ENCODE peak calls at places on chromosomes 1 and 21, in seven cellular contexts. T is CD8-positive, alpha-beta T cell; F is transverse colon; V is AG08396; J is tibial nerve; Z is NCI-H146; M is stimulated activated CD4-positive, alpha-beta T cell treated with anti-CD3 and anti-CD28 coated beads, Interleukin-4, amount 100 ng/mL, for 1 hour. W is an unnamed sample.
A peak's percentile ranks its signal among the peaks of the same experiment; 100 is the strongest.

GRCh38 chr1:26126321-26127084 is 14.9 kb downstream of the PDIK1L start:
- DNase-seq in M (peak; percentile 21), T (peak; percentile 18), J (no peak), V (no peak), F (peak; percentile 56), Z (no peak), W (no peak)

GRCh38 chr1:50421768-50422674 is 1.2 kb downstream of the DMRTA2 start:
- DNase-seq in M (no peak), F (no peak), Z (no peak), V (peak; percentile 28), T (no peak), J (no peak), W (no peak)

GRCh38 chr21:14057313-14057712 is 153.4 kb downstream of the LIPI start:
- DNase-seq in F (no peak), T (no peak), J (no peak), M (no peak), V (no peak), Z (no peak), W (no peak)

GRCh38 chr1:109425902-109426277 is 358 bp downstream of the PSMA5 start:
- DNase-seq in J (no peak), V (peak; percentile 40), F (peak; percentile 62), Z (peak; percentile 72), M (no peak), T (no peak), W (peak; percentile 16)

GRCh38 chr1:1846386-1846918 is 44.4 kb downstream of the GNB1 start:
- DNase-seq in J (no peak), F (no peak), V (no peak), M (no peak), T (no peak), Z (no peak), W (no peak)

GRCh38 chr21:35562876-35563275 is 497.4 kb downstream of the SETD4 start:
- DNase-seq in F (no peak), J (no peak), Z (no peak), T (no peak), M (no peak), V (no peak), W (no peak)

GRCh38 chr1:10510520-10511493 is 36.1 kb downstream of the PEX14 start:
- DNase-seq in Z (no peak), M (peak; percentile 67), V (peak; percentile 73), T (peak; percentile 70), F (peak; percentile 44), J (no peak), W (peak; percentile 70)

GRCh38 chr1:181128592-181129497 is 40.3 kb downstream of the IER5 start:
- DNase-seq in Z (peak; percentile 70), T (no peak), J (no peak), V (no peak), M (no peak), F (peak; percentile 58), W (no peak)

GRCh38 chr1:241007668-241008067 is 349.3 kb downstream of the RGS7 start:
- DNase-seq in M (no peak), T (no peak), Z (no peak), F (peak; percentile 28), V (no peak), J (no peak), W (no peak)

GRCh38 chr1:36464605-36465393 is 615 bp upstream of the MRPS15 start:
- DNase-seq in J (no peak), F (no peak), T (no peak), M (no peak), V (peak; percentile 31), Z (peak; percentile 87), W (no peak)

GRCh38 chr1:3531928-3532327 is 77.5 kb downstream of the ARHGEF16 start:
- DNase-seq in V (no peak), F (no peak), M (no peak), T (no peak), J (no peak), Z (no peak), W (no peak)

GRCh38 chr1:242467556-242468145 is 56.8 kb downstream of the PLD5 start:
- DNase-seq in T (no peak), M (peak; percentile 5), J (no peak), V (peak; percentile 28), F (peak; percentile 41), Z (peak; percentile 76), W (no peak)

GRCh38 chr1:48725331-48725730 is 51.4 kb downstream of the BEND5 start:
- DNase-seq in M (no peak), F (no peak), Z (no peak), J (no peak), V (no peak), T (no peak), W (no peak)

GRCh38 chr1:173126421-173126820 is 75.7 kb upstream of the TNFSF18 start:
- DNase-seq in V (no peak), J (no peak), M (no peak), T (no peak), Z (no peak), F (no peak), W (no peak)

GRCh38 chr1:200401263-200401662 is 8.6 kb downstream of the ZNF281 start:
- DNase-seq in M (no peak), Z (no peak), F (no peak), J (no peak), T (no peak), V (no peak), W (no peak)

GRCh38 chr1:3907031-3907534 is 7.0 kb upstream of the C1orf174 start:
- DNase-seq in J (no peak), M (peak; percentile 29), Z (no peak), T (no peak), F (no peak), V (no peak), W (no peak)

GRCh38 chr1:170231669-170232068 is 85.9 kb downstream of the NTMT2 start:
- DNase-seq in V (no peak), Z (no peak), M (no peak), J (no peak), F (no peak), T (no peak), W (no peak)

GRCh38 chr1:92362970-92363369 is 64.1 kb downstream of the RPAP2 start:
- DNase-seq in J (no peak), Z (no peak), M (no peak), V (no peak), T (no peak), F (no peak), W (no peak)

GRCh38 chr1:4171480-4172450 is 271.7 kb upstream of the C1orf174 start:
- DNase-seq in T (no peak), Z (no peak), V (peak; percentile 2), J (no peak), M (no peak), F (no peak), W (no peak)

GRCh38 chr1:10802948-10803715 is 6.7 kb upstream of the CASZ1 start:
- DNase-seq in T (no peak), M (no peak), Z (no peak), J (no peak), F (no peak), V (no peak), W (no peak)

GRCh38 chr1:109639841-109640184 is 16.1 kb upstream of the GSTM4 start:
- DNase-seq in Z (no peak), F (peak; percentile 7), V (no peak), M (no peak), T (no peak), J (no peak), W (no peak)

GRCh38 chr1:180309338-180309737 is 79.3 kb downstream of the LHX4 start:
- DNase-seq in J (no peak), M (no peak), Z (no peak), V (peak; percentile 23), F (no peak), T (no peak), W (peak; percentile 74)

GRCh38 chr1:152111515-152111968 is 3.7 kb downstream of the TCHH start:
- DNase-seq in J (no peak), T (no peak), V (no peak), F (no peak), Z (peak; percentile 47), M (peak; percentile 11), W (no peak)

GRCh38 chr1:156368889-156369684 is at the start of gene RHBG:
- DNase-seq in V (no peak), J (no peak), F (peak; percentile 71), T (no peak), Z (peak; percentile 77), M (peak; percentile 24), W (no peak)

GRCh38 chr1:218850367-218850766 is 323.3 kb upstream of the LYPLAL1 start:
- DNase-seq in F (no peak), T (no peak), V (peak; percentile 42), Z (no peak), M (no peak), J (no peak), W (no peak)

GRCh38 chr1:111471012-111471411 is 2.8 kb upstream of the C1orf162 start:
- DNase-seq in F (peak; percentile 57), V (no peak), J (no peak), M (peak; percentile 44), Z (no peak), T (peak; percentile 55), W (no peak)

GRCh38 chr1:235882816-235883215 is 16.1 kb upstream of the LYST start:
- DNase-seq in F (no peak), Z (no peak), V (no peak), M (no peak), J (no peak), T (no peak), W (no peak)

GRCh38 chr1:91651671-91652071 is 151.0 kb downstream of the CDC7 start:
- DNase-seq in Z (no peak), V (peak; percentile 17), F (peak; percentile 29), M (no peak), J (peak; percentile 30), T (no peak), W (no peak)

GRCh38 chr1:157622471-157622870 is 24.6 kb upstream of the FCRL4 start:
- DNase-seq in J (no peak), T (no peak), F (no peak), V (no peak), Z (no peak), M (no peak), W (no peak)

GRCh38 chr1:61983236-61983635 is 211.4 kb upstream of the L1TD1 start:
- DNase-seq in V (no peak), F (no peak), Z (no peak), M (no peak), J (no peak), T (no peak), W (no peak)

GRCh38 chr1:26832249-26832960 is 5.9 kb downstream of the ZDHHC18 start:
- DNase-seq in Z (no peak), M (no peak), J (no peak), V (no peak), T (no peak), F (no peak), W (no peak)

GRCh38 chr1:154624756-154625643 is 17.0 kb upstream of the ADAR start:
- DNase-seq in V (peak; percentile 81), T (no peak), M (no peak), Z (no peak), J (no peak), F (no peak), W (no peak)

GRCh38 chr1:171476829-171477228 is 8.5 kb upstream of the PRRC2C start:
- DNase-seq in V (no peak), F (no peak), J (no peak), M (no peak), Z (no peak), T (no peak), W (no peak)

GRCh38 chr1:29439615-29440014 is 203.3 kb downstream of the PTPRU start:
- DNase-seq in T (no peak), Z (no peak), V (no peak), F (no peak), M (no peak), J (no peak), W (no peak)